ENCODE peak calls at places on chromosome 13, in eight cellular contexts. F, C, Q, U, M, V, Z and N are unnamed samples.

GRCh38 chr13:114237415-114238112 is 2.9 kb downstream of the CDC16 start:
- DNase-seq in F (no peak), C (no peak), Q (no peak), U (no peak), M (no peak), V (no peak), Z (no peak), N (no peak)

GRCh38 chr13:88263808-88264207 is 592.6 kb downstream of the SLITRK5 start:
- DNase-seq in F (no peak), C (no peak), Q (no peak), U (no peak), M (no peak), V (no peak), Z (no peak), N (no peak)

GRCh38 chr13:31749929-31750328 is 10.6 kb downstream of the RXFP2 start:
- DNase-seq in F (no peak), C (peak; percentile 50), Q (no peak), U (peak; percentile 87), M (peak; percentile 72), V (no peak), Z (no peak), N (no peak)

GRCh38 chr13:28499579-28499978 is 4.7 kb upstream of the FLT1 start:
- DNase-seq in F (no peak), C (no peak), Q (no peak), U (no peak), M (no peak), V (no peak), Z (no peak), N (no peak)

GRCh38 chr13:113029487-113030258 is 60.7 kb downstream of the MCF2L start:
- DNase-seq in F (peak; percentile 85), C (no peak), Q (no peak), U (peak; percentile 18), M (no peak), V (peak; percentile 61), Z (peak; percentile 49), N (no peak)

GRCh38 chr13:65913173-65913572 is 1317.0 kb downstream of the PCDH9 start:
- DNase-seq in F (no peak), C (no peak), Q (no peak), U (peak; percentile 84), M (peak; percentile 24), V (no peak), Z (no peak), N (no peak)

GRCh38 chr13:80677227-80677626 is 336.3 kb upstream of the SPRY2 start:
- DNase-seq in F (no peak), C (no peak), Q (no peak), U (no peak), M (no peak), V (no peak), Z (no peak), N (no peak)

GRCh38 chr13:24307211-24308067 is 1.9 kb upstream of the C1QTNF9 start:
- DNase-seq in F (no peak), C (no peak), Q (no peak), U (peak; percentile 3), M (no peak), V (no peak), Z (no peak), N (no peak)

GRCh38 chr13:110923777-110924638 is 9.1 kb upstream of the ANKRD10 start:
- DNase-seq in F (no peak), C (no peak), Q (no peak), U (no peak), M (no peak), V (no peak), Z (no peak), N (no peak)

GRCh38 chr13:19818223-19818842 is 35.6 kb upstream of the PSPC1 start:
- DNase-seq in F (peak; percentile 75), C (no peak), Q (peak; percentile 15), U (peak; percentile 47), M (no peak), V (peak; percentile 63), Z (peak; percentile 17), N (no peak)

DNA sequence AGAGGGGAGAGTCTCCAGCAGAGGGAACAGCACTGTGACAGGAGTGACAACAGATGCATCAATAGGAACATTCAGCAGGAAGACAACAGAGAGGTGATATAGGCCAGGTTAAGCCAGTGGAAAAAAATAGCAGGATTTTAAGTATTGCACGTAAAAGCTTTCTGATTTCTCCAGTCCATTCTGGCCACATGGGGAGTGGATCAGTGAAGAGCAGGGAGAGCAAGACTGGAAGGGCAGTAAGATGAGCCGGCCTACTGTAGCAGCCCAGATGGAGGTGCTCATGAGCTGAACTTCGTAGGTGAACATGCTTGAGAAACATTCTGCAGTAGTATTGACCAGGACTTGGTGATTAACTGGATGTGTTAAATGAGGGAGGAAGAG is 1.7 kb downstream of the UTP14C start:
- DNase-seq in F (no peak), C (no peak), Q (no peak), U (no peak), M (no peak), V (no peak), Z (no peak), N (no peak)
- TF ChIP-seq CTCF in F (no peak), C (no peak), Q (no peak), U (no peak), M (no peak), V (no peak), Z (no peak), N (no peak)

DNA sequence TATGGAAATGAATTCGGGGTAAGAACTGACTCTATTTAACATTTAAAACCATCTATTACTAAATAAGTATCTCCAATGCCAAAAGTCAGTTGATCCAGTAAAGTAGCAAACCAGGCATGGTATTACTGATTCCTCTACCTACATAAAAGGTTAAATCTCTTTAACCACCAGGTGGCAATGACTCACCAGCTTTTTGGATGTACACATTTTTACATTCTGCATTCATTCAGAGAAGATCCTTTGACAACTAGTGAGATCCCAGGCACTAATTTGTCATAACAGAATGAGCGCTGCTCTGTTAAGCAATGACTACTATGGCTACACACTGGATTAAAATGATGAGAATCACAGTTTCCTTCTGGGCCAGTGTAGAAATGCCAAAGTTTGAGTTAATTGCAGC is 329.8 kb upstream of the GPC6 start:
- DNase-seq in F (no peak), C (no peak), Q (no peak), U (peak; percentile 67), M (no peak), V (no peak), Z (no peak), N (no peak)
- TF ChIP-seq CTCF in F (peak; percentile 65), C (no peak), Q (no peak), U (peak; percentile 25), M (peak; percentile 13), V (no peak), Z (no peak), N (no peak)

GRCh38 chr13:76823969-76824368 is 62.2 kb downstream of the KCTD12 start:
- DNase-seq in F (no peak), C (no peak), Q (no peak), U (no peak), M (no peak), V (no peak), Z (no peak), N (no peak)

GRCh38 chr13:76816394-76816793 is 69.8 kb downstream of the KCTD12 start:
- DNase-seq in F (no peak), C (no peak), Q (no peak), U (no peak), M (no peak), V (no peak), Z (no peak), N (no peak)

GRCh38 chr13:76822691-76823267 is 63.4 kb downstream of the KCTD12 start:
- DNase-seq in F (no peak), C (no peak), Q (no peak), U (peak; percentile 74), M (no peak), V (no peak), Z (no peak), N (no peak)

GRCh38 chr13:76825415-76825814 is 60.8 kb downstream of the KCTD12 start:
- DNase-seq in F (no peak), C (no peak), Q (no peak), U (peak; percentile 25), M (no peak), V (no peak), Z (no peak), N (no peak)

DNA sequence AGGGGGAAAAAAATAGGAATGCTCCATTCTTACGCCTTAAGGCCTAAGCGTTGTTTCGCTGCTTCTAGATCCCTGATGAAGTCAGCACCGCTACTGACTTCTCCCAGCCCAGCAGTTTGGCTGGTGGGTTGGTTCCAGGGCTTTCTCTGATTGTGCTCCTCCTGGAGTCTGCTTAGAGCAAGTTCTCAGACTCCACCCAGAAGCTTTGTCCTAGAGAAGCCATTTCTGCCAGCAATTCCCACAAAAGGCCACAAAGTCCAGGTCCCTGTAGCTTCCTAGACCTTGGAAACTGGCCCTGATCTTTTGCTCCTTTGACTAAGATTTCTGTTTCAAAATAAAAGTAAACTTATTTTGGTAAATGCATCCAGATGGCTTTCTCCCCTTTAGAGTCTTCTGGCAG is 65.4 kb downstream of the KCTD12 start:
- DNase-seq in F (no peak), C (peak; percentile 53), Q (peak; percentile 50), U (peak; percentile 59), M (no peak), V (peak; percentile 28), Z (no peak), N (no peak)
- TF ChIP-seq CTCF in F (no peak), C (peak; percentile 56), Q (no peak), U (peak; percentile 31), M (no peak), V (no peak), Z (no peak), N (no peak)

DNA sequence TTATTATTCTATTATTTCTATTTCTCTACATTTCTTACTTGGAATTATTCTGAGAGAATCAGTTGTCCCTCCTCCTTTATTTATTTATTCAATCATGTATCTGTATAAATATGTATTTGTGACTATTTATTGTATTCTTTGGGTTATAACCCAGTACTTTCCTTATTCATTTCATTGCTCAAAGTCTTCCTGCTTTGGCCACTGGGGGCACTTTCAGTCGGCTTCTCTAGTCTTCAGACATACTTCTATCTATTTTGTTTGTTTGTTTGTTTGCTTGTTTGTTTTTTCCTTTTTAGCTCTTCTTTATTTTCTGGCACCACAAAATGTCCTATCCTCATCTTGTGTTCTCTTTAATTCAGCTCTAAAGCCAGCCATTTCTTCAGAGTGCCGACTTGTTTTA is 260.4 kb downstream of the NALCN start:
- DNase-seq in F (no peak), C (no peak), Q (no peak), U (no peak), M (no peak), V (no peak), Z (no peak), N (no peak)
- TF ChIP-seq CTCF in F (peak; percentile 74), C (peak; percentile 35), Q (no peak), U (peak; percentile 33), M (peak; percentile 54), V (peak; percentile 27), Z (no peak), N (peak; percentile 34)

DNA sequence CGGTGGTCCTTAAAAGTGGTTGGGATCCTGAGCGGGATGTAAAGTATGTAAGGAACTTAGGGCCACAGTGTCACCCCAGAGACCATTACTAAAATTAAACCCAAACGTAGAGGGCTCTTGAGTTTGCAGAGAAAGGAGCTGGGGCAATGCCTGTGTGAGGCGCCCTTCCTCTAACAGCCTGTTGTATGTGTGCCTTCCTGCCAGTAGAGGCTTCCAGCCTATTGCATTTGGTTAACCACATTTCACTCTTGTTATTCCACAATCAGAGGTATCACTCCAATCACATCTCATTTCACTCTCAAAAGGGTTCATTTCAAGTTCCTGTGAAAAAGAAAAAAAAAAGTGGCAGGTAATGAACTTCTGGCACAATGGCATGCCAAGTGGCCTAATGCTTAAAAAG is 29.4 kb downstream of the DIAPH3 start:
- DNase-seq in F (no peak), C (no peak), Q (no peak), U (peak; percentile 38), M (no peak), V (no peak), Z (no peak), N (no peak)
- TF ChIP-seq CTCF in F (no peak), C (peak; percentile 47), Q (no peak), U (peak; percentile 37), M (peak; percentile 54), V (no peak), Z (no peak), N (no peak)

GRCh38 chr13:60335531-60335930 is 61.5 kb upstream of the TDRD3 start:
- DNase-seq in F (no peak), C (no peak), Q (no peak), U (peak; percentile 27), M (no peak), V (no peak), Z (no peak), N (no peak)
- TF ChIP-seq CTCF in F (peak; percentile 86), C (peak; percentile 61), Q (peak; percentile 48), U (peak; percentile 58), M (peak; percentile 62), V (peak; percentile 67), Z (peak; percentile 38), N (peak; percentile 70)